ENCODE peak calls at places on chromosomes 5 and 9, in nine cellular contexts. D, L, Z, H, A, V, E, J and U are unnamed samples. For H3K4me1, the result is how much of the 10 kb centered on the place peaks cover.

GRCh38 chr5:169861934-169862333 is 118.4 kb downstream of the INSYN2B start:
- DNase-seq in D (no peak), A (no peak), L (no peak), Z (no peak), H (no peak), E (no peak), V (no peak), J (no peak), U (no peak)

GRCh38 chr9:8718121-8718725 is 918.6 kb upstream of the DMAC1 start:
- DNase-seq in L (no peak), E (no peak), A (no peak), H (no peak), V (no peak), J (no peak), Z (peak), D (no peak), U (no peak)

GRCh38 chr5:6576861-6577501 is 55.9 kb downstream of the NSUN2 start:
- DNase-seq in J (no peak), H (peak), Z (peak), L (peak), V (no peak), D (no peak), E (peak), A (no peak), U (no peak)

GRCh38 chr5:150781706-150782614 is 3.4 kb downstream of the SMIM3 start:
- DNase-seq in V (no peak), E (no peak), H (peak), D (no peak), A (peak), J (peak), Z (no peak), L (no peak), U (no peak)

GRCh38 chr9:111456536-111456935 is 27.6 kb downstream of the ECPAS start:
- DNase-seq in D (no peak), Z (peak), A (no peak), H (no peak), J (no peak), E (no peak), V (no peak), L (no peak), U (no peak)

GRCh38 chr5:134406390-134406789 is 5.3 kb downstream of the CDKN2AIPNL start:
- DNase-seq in H (no peak), L (no peak), A (no peak), D (no peak), Z (no peak), E (no peak), V (no peak), J (no peak), U (no peak)

GRCh38 chr9:23324511-23324910 is 501.5 kb downstream of the ELAVL2 start:
- DNase-seq in Z (no peak), L (no peak), H (no peak), E (no peak), J (no peak), D (no peak), A (no peak), V (no peak), U (no peak)

GRCh38 chr5:24786108-24786507 is 141.3 kb upstream of the CDH10 start:
- DNase-seq in J (no peak), A (no peak), Z (no peak), D (no peak), H (no peak), L (no peak), V (no peak), E (no peak), U (no peak)

GRCh38 chr9:7777776-7778175 is 21.8 kb downstream of the DMAC1 start:
- DNase-seq in J (no peak), A (no peak), L (no peak), Z (no peak), E (no peak), H (no peak), D (no peak), V (no peak), U (no peak)

GRCh38 chr9:120579139-120579749 is 723 bp downstream of the CDK5RAP2 start:
- DNase-seq in H (no peak), A (no peak), Z (peak), J (peak), L (peak), V (no peak), E (no peak), D (no peak), U (no peak)

GRCh38 chr9:129102791-129103594 is 7.6 kb downstream of the CRAT start:
- DNase-seq in L (peak), J (peak), D (no peak), Z (peak), V (no peak), E (no peak), A (no peak), H (no peak), U (no peak)

GRCh38 chr9:89797970-89798369 is 193.2 kb downstream of the GADD45G start:
- DNase-seq in E (no peak), D (no peak), A (no peak), H (peak), L (no peak), Z (no peak), J (no peak), V (no peak), U (no peak)

GRCh38 chr5:52856564-52856963 is 68.8 kb downstream of the ITGA1 start:
- DNase-seq in H (no peak), E (no peak), D (no peak), V (no peak), Z (no peak), A (no peak), L (no peak), J (no peak), U (no peak)

GRCh38 chr5:93705896-93706295 is 35.5 kb downstream of the POU5F2 start:
- DNase-seq in V (no peak), Z (no peak), D (no peak), E (no peak), L (no peak), J (no peak), A (no peak), H (no peak), U (no peak)

GRCh38 chr5:170097934-170098333 is 7.8 kb upstream of the FOXI1 start:
- DNase-seq in A (no peak), D (no peak), H (no peak), J (no peak), Z (peak), L (no peak), V (no peak), E (no peak), U (no peak)

GRCh38 chr5:56699588-56699987 is 115.8 kb upstream of the MAP3K1 start:
- DNase-seq in Z (no peak), A (no peak), E (no peak), L (no peak), J (no peak), H (no peak), V (no peak), D (no peak), U (no peak)

GRCh38 chr5:177610770-177611445 is 11.0 kb downstream of the B4GALT7 start:
- DNase-seq in A (no peak), L (no peak), V (no peak), D (no peak), Z (no peak), H (no peak), E (no peak), J (no peak), U (no peak)

GRCh38 chr5:55027589-55027988 is 3.5 kb downstream of the GZMK start:
- DNase-seq in L (no peak), E (peak), H (no peak), J (no peak), D (no peak), Z (no peak), V (no peak), A (no peak), U (no peak)

GRCh38 chr5:10166392-10166791 is 83.3 kb downstream of the ATPSCKMT start:
- DNase-seq in A (no peak), D (no peak), J (no peak), Z (no peak), E (no peak), V (no peak), L (no peak), H (no peak), U (no peak)

GRCh38 chr5:91182763-91183162 is 200.4 kb downstream of the ARRDC3 start:
- DNase-seq in H (no peak), J (peak), D (no peak), L (no peak), V (no peak), Z (peak), A (no peak), E (no peak), U (no peak)

GRCh38 chr9:73050887-73051550 is 98.2 kb upstream of the ALDH1A1 start:
- DNase-seq in H (no peak), D (no peak), L (peak), E (no peak), A (no peak), V (peak), Z (peak), J (no peak), U (no peak)

GRCh38 chr9:128405077-128405779 is 15.4 kb upstream of the CERCAM start:
- DNase-seq in E (no peak), Z (no peak), H (no peak), D (no peak), V (no peak), L (no peak), A (no peak), J (no peak), U (no peak)

GRCh38 chr5:41763537-41763936 is 106.7 kb downstream of the OXCT1 start:
- DNase-seq in E (no peak), D (no peak), J (no peak), H (no peak), Z (no peak), A (no peak), V (no peak), L (no peak), U (no peak)

GRCh38 chr5:132221781-132222648 is 5.6 kb downstream of the P4HA2 start:
- DNase-seq in Z (no peak), J (peak), V (no peak), D (no peak), H (peak), E (no peak), A (peak), L (no peak), U (peak)

GRCh38 chr9:71819115-71819739 is 50.9 kb upstream of the CEMIP2 start:
- DNase-seq in V (peak), L (peak), A (no peak), D (peak), J (peak), Z (no peak), H (peak), E (peak), U (peak)

GRCh38 chr5:930853-931252 is 38.2 kb downstream of the TRIP13 start:
- DNase-seq in A (no peak), L (no peak), V (no peak), Z (no peak), D (no peak), H (no peak), E (no peak), J (no peak), U (no peak)

GRCh38 chr5:56328753-56329560 is 95.8 kb upstream of the ANKRD55 start:
- DNase-seq in L (peak), E (peak), J (no peak), D (peak), H (no peak), A (no peak), V (no peak), Z (peak), U (no peak)

GRCh38 chr5:168270446-168270845 is 21.0 kb upstream of the WWC1 start:
- DNase-seq in D (no peak), A (no peak), H (no peak), E (no peak), L (peak), J (peak), V (no peak), Z (peak), U (no peak)

GRCh38 chr9:35771943-35772342 is 17.9 kb upstream of the MSMP start:
- DNase-seq in Z (no peak), L (peak), V (no peak), A (no peak), E (no peak), H (no peak), J (peak), D (no peak), U (no peak)

GRCh38 chr5:172478256-172478655 is 23.9 kb upstream of the SH3PXD2B start:
- DNase-seq in V (no peak), Z (peak), L (no peak), H (no peak), A (no peak), D (no peak), E (no peak), J (no peak), U (no peak)

GRCh38 chr5:76372320-76373054 is 30.6 kb upstream of the IQGAP2 start:
- DNase-seq in E (no peak), L (peak), V (no peak), H (no peak), A (no peak), Z (peak), J (no peak), D (no peak), U (no peak)

GRCh38 chr9:99678550-99678949 is 143.1 kb upstream of the NR4A3 start:
- DNase-seq in A (no peak), V (no peak), D (no peak), H (no peak), Z (no peak), L (no peak), J (no peak), E (no peak), U (no peak)

GRCh38 chr9:121721770-121722169 is 70.3 kb downstream of the DAB2IP start:
- DNase-seq in H (no peak), J (no peak), L (no peak), V (no peak), Z (no peak), D (no peak), E (no peak), A (no peak), U (peak)
- H3K4me1 ChIP-seq in H (under half), J (under half), L (under half), V (under half), Z (under half), D (under half), E (under half), A (under half), U (half or more)

DNA sequence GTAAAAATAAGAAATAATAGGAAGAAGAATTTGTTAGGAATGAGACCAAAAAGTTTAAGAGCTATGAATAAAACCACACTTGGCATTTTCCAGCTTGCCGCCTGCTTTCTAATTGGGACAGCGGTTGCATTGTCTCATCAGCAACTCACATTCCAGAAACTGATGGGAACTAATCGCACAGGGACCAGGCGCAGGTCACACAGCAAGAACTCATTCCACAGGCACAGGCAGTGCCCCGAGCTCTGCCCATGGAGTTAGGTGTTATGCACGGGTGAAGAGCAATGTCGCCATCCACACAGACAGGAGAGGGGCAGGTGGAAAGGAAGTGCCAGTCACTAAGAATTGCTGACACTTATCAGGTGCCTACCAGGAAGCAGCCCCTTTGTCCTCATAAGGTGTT is 279.9 kb downstream of the NSG2 start:
- DNase-seq in Z (no peak), V (no peak), L (no peak), E (no peak), A (no peak), J (no peak), H (no peak), D (no peak), U (no peak)
- H3K4me1 ChIP-seq in Z (under half), V (under half), L (under half), E (under half), A (under half), J (under half), H (under half), D (under half), U (under half)

GRCh38 chr5:149487672-149488071 is 63.6 kb downstream of the CSNK1A1 start:
- DNase-seq in E (no peak), Z (no peak), V (no peak), J (no peak), H (no peak), D (no peak), A (no peak), L (no peak), U (no peak)

GRCh38 chr5:149489605-149490037 is 61.6 kb downstream of the CSNK1A1 start:
- DNase-seq in A (peak), L (peak), Z (no peak), J (no peak), V (no peak), D (no peak), H (peak), E (no peak), U (peak)

GRCh38 chr5:149486726-149487635 is 64.3 kb downstream of the CSNK1A1 start:
- DNase-seq in E (no peak), H (no peak), J (no peak), A (no peak), Z (peak), L (no peak), V (no peak), D (no peak), U (no peak)

GRCh38 chr5:149490599-149491187 is 60.5 kb downstream of the CSNK1A1 start:
- DNase-seq in D (no peak), Z (no peak), E (no peak), H (no peak), V (no peak), J (no peak), A (no peak), L (no peak), U (no peak)

GRCh38 chr5:149488645-149489306 is 62.5 kb downstream of the CSNK1A1 start:
- DNase-seq in H (no peak), J (no peak), Z (no peak), V (no peak), A (no peak), D (no peak), E (no peak), L (peak), U (no peak)
- H3K4me1 ChIP-seq in H (under half), J (under half), Z (under half), V (under half), A (under half), D (under half), E (under half), L (half or more), U (under half)

GRCh38 chr5:14664270-14665109 is at the start of gene OTULIN:
- DNase-seq in L (peak), H (peak), J (peak), A (peak), D (peak), V (peak), Z (peak), E (peak), U (peak)

GRCh38 chr5:14667290-14667689 is 2.8 kb downstream of the OTULIN start:
- DNase-seq in V (no peak), Z (no peak), E (no peak), H (no peak), J (no peak), A (no peak), L (no peak), D (no peak), U (no peak)

GRCh38 chr5:14667770-14668169 is 3.3 kb downstream of the OTULIN start:
- DNase-seq in Z (no peak), H (no peak), A (no peak), V (no peak), J (no peak), E (no peak), L (no peak), D (no peak), U (no peak)

GRCh38 chr5:14665110-14665822 is 748 bp downstream of the OTULIN start:
- DNase-seq in Z (peak), A (no peak), D (no peak), H (peak), E (peak), J (peak), L (peak), V (peak), U (no peak)

DNA sequence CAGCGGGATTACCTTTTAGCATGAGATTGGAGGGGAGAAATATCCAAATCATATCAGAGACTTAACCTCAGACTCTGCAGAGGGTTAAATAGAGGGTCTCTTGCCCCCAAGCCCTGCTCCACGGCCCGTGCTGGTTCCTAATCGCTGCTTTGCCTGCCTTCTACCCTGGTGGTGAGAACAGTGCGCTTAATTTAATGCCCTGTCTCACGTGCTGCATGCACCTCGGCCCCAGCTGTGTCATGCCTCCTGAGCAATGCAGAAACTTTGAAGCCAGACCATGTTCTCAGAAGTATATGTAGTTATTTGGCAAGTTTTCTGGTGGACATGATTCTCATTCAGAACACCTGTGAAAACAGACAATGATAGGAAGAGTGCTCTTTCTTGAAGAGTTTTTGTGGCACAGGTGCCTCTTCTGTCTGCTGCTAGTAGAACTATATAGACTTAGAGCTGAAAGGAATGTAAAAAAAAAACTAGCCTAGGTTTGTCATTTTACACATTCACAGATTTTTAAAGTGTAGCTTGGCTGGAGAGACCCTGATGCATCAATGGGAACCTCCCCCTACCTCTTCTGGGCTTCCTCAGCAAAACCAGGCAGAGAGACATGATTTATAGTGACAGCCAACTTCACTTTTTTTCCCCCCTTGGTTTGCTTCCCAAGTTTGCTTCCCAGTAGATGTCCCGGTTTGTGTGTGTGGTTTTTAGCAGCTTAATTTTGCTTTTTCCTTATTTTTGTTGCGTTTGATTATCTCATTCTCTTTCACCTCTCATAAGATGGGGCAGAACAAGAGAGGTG is 1.6 kb downstream of the OTULIN start:
- DNase-seq in H (peak), E (peak), Z (peak), V (no peak), D (peak), A (no peak), J (peak), L (peak), U (no peak)
- H3K4me1 ChIP-seq in H (under half), E (under half), Z (under half), V (under half), D (half or more), A (under half), J (under half), L (under half), U (under half)

GRCh38 chr5:82331557-82331956 is 53.4 kb upstream of the RPS23 start:
- DNase-seq in J (no peak), Z (no peak), H (no peak), A (no peak), L (no peak), D (no peak), V (no peak), E (no peak), U (no peak)
- H3K4me1 ChIP-seq in J (under half), Z (under half), H (under half), A (under half), L (under half), D (under half), V (under half), E (under half), U (under half)